ENCODE peak calls at places on chromosome 10, in four cellular contexts. Y, N, F and T are unnamed samples.

GRCh38 chr10:92068900-92069299 is 145.3 kb downstream of the BTAF1 start:
- DNase-seq in Y (no peak), N (no peak), F (no peak), T (no peak)

GRCh38 chr10:70923696-70924095 is 35.3 kb upstream of the PCBD1 start:
- DNase-seq in Y (no peak), N (no peak), F (no peak), T (no peak)

GRCh38 chr10:97333601-97334369 is 744 bp downstream of the FRAT2 start:
- DNase-seq in Y (peak), N (peak), F (no peak), T (peak)

GRCh38 chr10:58511765-58512469 is 755 bp upstream of the BICC1 start:
- DNase-seq in Y (no peak), N (peak), F (no peak), T (no peak)

GRCh38 chr10:47354900-47355299 is 6.7 kb downstream of the RBP3 start:
- DNase-seq in Y (no peak), N (no peak), F (no peak), T (no peak)

GRCh38 chr10:21099291-21099800 is 202.2 kb upstream of the NEBL start:
- DNase-seq in Y (no peak), N (no peak), F (no peak), T (no peak)

GRCh38 chr10:92239185-92239599 is 51.7 kb downstream of the CPEB3 start:
- DNase-seq in Y (no peak), N (peak), F (no peak), T (no peak)

GRCh38 chr10:17250736-17251135 is 22.7 kb downstream of the VIM start:
- DNase-seq in Y (no peak), N (no peak), F (no peak), T (no peak)

GRCh38 chr10:132544744-132545658 is 7.4 kb downstream of the INPP5A start:
- DNase-seq in Y (no peak), N (no peak), F (no peak), T (no peak)

GRCh38 chr10:125086716-125087115 is 73.6 kb downstream of the CTBP2 start:
- DNase-seq in Y (no peak), N (no peak), F (no peak), T (no peak)

GRCh38 chr10:104928733-104929132 is 287.6 kb downstream of the SORCS3 start:
- DNase-seq in Y (no peak), N (no peak), F (no peak), T (no peak)

DNA sequence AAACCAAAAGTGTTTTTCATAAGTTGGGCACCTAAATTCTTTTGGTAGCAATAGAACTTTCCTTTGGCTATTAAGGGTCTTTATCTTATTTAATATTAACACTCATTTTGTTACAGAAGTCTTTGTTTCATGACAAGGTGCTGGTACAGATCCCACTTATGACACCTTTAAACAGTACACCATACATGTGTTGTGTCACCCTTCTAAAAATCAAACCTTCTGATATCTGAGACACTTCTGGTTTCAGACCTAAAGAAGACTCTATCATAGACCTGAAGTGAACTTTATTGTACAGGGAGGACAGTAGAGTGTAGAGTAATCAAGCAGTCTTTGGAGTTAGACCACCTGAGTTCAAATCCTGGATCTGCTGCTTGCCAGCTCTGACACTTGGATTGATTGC is 5.8 kb upstream of the USP6NL start:
- DNase-seq in Y (no peak), N (no peak), F (no peak), T (no peak)
- TF ChIP-seq CTCF in Y (no peak), N (no peak), F (no peak), T (no peak)

GRCh38 chr10:3105905-3106304 is 38.6 kb downstream of the PFKP start:
- DNase-seq in Y (no peak), N (no peak), F (no peak), T (no peak)

GRCh38 chr10:3103646-3104045 is 36.3 kb downstream of the PFKP start:
- DNase-seq in Y (no peak), N (no peak), F (no peak), T (no peak)

GRCh38 chr10:3102721-3103410 is 35.5 kb downstream of the PFKP start:
- DNase-seq in Y (peak), N (no peak), F (no peak), T (no peak)

GRCh38 chr10:3105166-3105565 is 37.8 kb downstream of the PFKP start:
- DNase-seq in Y (no peak), N (no peak), F (no peak), T (no peak)

DNA sequence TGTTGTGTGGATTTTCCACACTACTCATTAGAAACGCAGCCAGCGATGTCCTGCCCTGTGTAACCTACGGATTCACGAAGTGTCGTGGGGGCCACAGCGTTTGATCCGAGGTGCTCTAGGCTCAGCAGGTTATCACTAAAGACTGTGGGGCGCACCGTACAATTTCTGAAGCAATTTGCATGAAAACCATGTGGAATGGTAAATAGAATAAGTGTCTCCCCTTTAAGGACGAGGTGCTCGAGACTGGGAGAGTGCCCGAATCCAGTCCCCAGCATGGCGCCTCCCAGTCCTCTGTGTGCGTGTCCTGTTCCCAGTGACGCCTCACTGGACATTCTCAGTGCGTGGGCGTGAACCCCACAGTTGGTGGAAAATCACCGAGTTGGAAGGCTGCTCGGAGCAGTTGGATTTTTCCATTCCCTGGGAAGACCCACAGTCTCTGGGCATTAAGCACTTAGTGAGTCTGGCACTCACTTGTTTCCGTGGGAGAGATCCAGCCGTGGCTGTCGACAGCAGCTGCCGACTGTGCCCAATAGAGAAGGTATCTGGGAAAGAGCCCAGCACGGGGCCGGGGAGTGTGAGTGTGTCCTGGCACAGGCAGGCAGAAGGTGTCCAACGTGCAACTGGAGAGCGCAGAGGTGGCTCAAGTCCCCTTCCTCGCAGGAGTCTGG is 37.0 kb downstream of the PFKP start:
- DNase-seq in Y (no peak), N (no peak), F (no peak), T (no peak)
- TF ChIP-seq CTCF in Y (no peak), N (no peak), F (no peak), T (no peak)

DNA sequence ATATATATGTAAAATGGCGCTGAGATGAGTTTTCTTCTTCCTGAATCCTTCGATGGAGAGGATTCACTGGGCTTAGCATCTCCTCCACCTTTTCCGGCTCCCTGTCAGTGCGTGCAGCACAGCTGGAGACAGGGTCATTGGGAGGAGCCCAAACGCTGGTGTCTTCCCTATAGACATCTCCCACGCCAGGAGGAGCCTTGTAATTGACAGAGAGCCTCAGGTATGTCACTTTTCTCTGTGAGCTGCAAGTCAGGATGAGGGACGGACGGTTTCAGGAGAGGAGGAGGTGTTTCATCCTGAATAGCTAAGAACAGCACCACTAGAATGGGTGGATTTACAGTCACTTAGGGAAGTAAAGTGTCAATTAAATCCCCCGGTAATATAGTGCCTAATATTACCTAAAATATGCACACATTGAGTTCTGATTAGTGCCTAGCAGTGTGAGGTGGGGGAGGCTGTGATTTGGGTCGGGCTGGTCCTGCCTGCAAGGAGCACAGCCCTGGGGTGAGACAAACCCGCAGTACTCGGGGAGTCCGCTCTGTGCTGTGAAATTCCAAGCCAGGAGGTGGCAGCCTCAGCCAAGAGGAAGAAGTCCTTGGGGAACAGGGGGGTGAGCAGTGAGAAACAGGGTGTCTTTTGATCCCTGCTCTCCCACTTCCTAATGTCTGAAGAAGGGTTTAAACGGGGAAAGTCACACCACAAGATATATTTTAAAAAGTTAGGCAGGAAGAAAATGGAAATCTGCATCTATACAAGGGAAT is 28.2 kb downstream of the IL15RA start:
- DNase-seq in Y (peak), N (peak), F (no peak), T (no peak)
- TF ChIP-seq CTCF in Y (peak), N (peak), F (no peak), T (peak)

GRCh38 chr10:130160775-130161174 is 24.6 kb downstream of the GLRX3 start:
- DNase-seq in Y (no peak), N (peak), F (no peak), T (no peak)
- TF ChIP-seq CTCF in Y (no peak), N (peak), F (no peak), T (no peak)

GRCh38 chr10:29858352-29859267 is 200.8 kb downstream of the JCAD start:
- DNase-seq in Y (peak), N (peak), F (no peak), T (no peak)
- TF ChIP-seq CTCF in Y (peak), N (peak), F (peak), T (peak)

GRCh38 chr10:117004627-117005453 is at the start of gene SHTN1:
- DNase-seq in Y (peak), N (peak), F (peak), T (peak)
- TF ChIP-seq CTCF in Y (no peak), N (no peak), F (no peak), T (no peak)